ENCODE peak calls at places on chromosome 9, in eight cellular contexts. U, V, F, A, E, S, Z and M are unnamed samples. For H3K9me3, the result is how much of the 10 kb centered on the place peaks cover.

GRCh38 chr9:136377351-136378170 is 4.1 kb upstream of the CARD9 start:
- DNase-seq in E (no peak), S (no peak), A (no peak), U (no peak), F (no peak), V (no peak), Z (no peak), M (no peak)

GRCh38 chr9:70618784-70619183 is 204.3 kb upstream of the KLF9 start:
- DNase-seq in U (no peak), E (no peak), Z (no peak), S (no peak), A (no peak), V (peak), F (no peak), M (peak)

GRCh38 chr9:107819772-107820171 is 330.2 kb upstream of the KLF4 start:
- DNase-seq in S (no peak), Z (no peak), U (peak), E (no peak), A (peak), V (no peak), F (no peak), M (no peak)

GRCh38 chr9:22446950-22447606 is 454 bp downstream of the DMRTA1 start:
- DNase-seq in U (peak), E (no peak), F (peak), Z (no peak), A (peak), S (peak), V (peak), M (peak)

GRCh38 chr9:93093081-93093448 is 3.0 kb upstream of the CARD19 start:
- DNase-seq in F (no peak), Z (no peak), S (peak), E (no peak), U (no peak), V (no peak), A (no peak), M (no peak)

GRCh38 chr9:89139450-89139849 is 39.2 kb downstream of the SHC3 start:
- DNase-seq in A (peak), V (no peak), E (no peak), Z (no peak), U (no peak), S (no peak), F (no peak), M (no peak)

GRCh38 chr9:89722712-89723111 is 117.9 kb downstream of the GADD45G start:
- DNase-seq in U (no peak), A (no peak), V (no peak), Z (no peak), F (no peak), E (no peak), S (no peak), M (no peak)

GRCh38 chr9:127351182-127352166 is 45.5 kb upstream of the SLC2A8 start:
- DNase-seq in F (no peak), S (no peak), U (no peak), V (no peak), E (no peak), Z (no peak), A (no peak), M (no peak)

GRCh38 chr9:33101104-33101951 is 24.9 kb upstream of the SMU1 start:
- DNase-seq in E (no peak), U (no peak), A (no peak), Z (no peak), F (peak), S (no peak), V (no peak), M (no peak)

GRCh38 chr9:20442461-20443319 is 179.6 kb downstream of the MLLT3 start:
- DNase-seq in A (no peak), V (no peak), F (no peak), Z (no peak), S (no peak), E (no peak), U (no peak), M (no peak)

GRCh38 chr9:111400564-111400898 is 70.5 kb upstream of the OR2K2 start:
- DNase-seq in E (no peak), A (no peak), Z (no peak), U (no peak), F (peak), S (no peak), V (no peak), M (no peak)

GRCh38 chr9:138009016-138009415 is 131.4 kb downstream of the CACNA1B start:
- DNase-seq in Z (no peak), U (no peak), S (no peak), A (no peak), F (no peak), V (no peak), E (no peak), M (no peak)

GRCh38 chr9:35603506-35603985 is 1.5 kb upstream of the TESK1 start:
- DNase-seq in F (peak), S (peak), A (no peak), E (no peak), V (peak), U (peak), Z (peak), M (peak)

GRCh38 chr9:34328500-34328982 is 527 bp downstream of the KIF24 start:
- DNase-seq in V (no peak), E (no peak), S (no peak), U (no peak), A (no peak), Z (no peak), F (no peak), M (no peak)

GRCh38 chr9:106932178-106932577 is 69.2 kb downstream of the ZNF462 start:
- DNase-seq in F (no peak), S (no peak), Z (no peak), A (no peak), V (no peak), E (no peak), U (no peak), M (no peak)

GRCh38 chr9:138049085-138049778 is 171.7 kb downstream of the CACNA1B start:
- DNase-seq in U (no peak), S (peak), E (no peak), A (no peak), Z (no peak), V (no peak), F (no peak), M (no peak)

GRCh38 chr9:124047106-124047716 is 35.6 kb downstream of the LHX2 start:
- DNase-seq in U (no peak), V (no peak), A (no peak), F (no peak), Z (no peak), E (no peak), S (no peak), M (no peak)

GRCh38 chr9:124045076-124045829 is 33.7 kb downstream of the LHX2 start:
- DNase-seq in U (no peak), Z (no peak), A (no peak), F (peak), E (no peak), S (peak), V (peak), M (peak)

GRCh38 chr9:124046189-124046588 is 34.6 kb downstream of the LHX2 start:
- DNase-seq in F (no peak), A (no peak), E (no peak), Z (no peak), S (no peak), V (no peak), U (no peak), M (no peak)

GRCh38 chr9:124044448-124044847 is 32.9 kb downstream of the LHX2 start:
- DNase-seq in E (no peak), A (no peak), S (no peak), Z (no peak), F (no peak), U (no peak), V (no peak), M (no peak)

GRCh38 chr9:124045830-124046177 is 34.2 kb downstream of the LHX2 start:
- DNase-seq in E (no peak), U (no peak), S (no peak), A (no peak), Z (no peak), F (no peak), V (no peak), M (no peak)
- H3K4me3 ChIP-seq in E (no peak), U (no peak), S (no peak), A (peak), Z (peak), F (peak), V (peak), M (peak)

GRCh38 chr9:98770717-98771116 is 25.6 kb downstream of the ANKS6 start:
- DNase-seq in S (no peak), V (no peak), Z (no peak), U (no peak), F (no peak), E (no peak), A (no peak), M (no peak)
- H3K27ac ChIP-seq in S (no peak), V (no peak), Z (no peak), U (no peak), F (no peak), E (no peak), A (no peak), M (no peak)

GRCh38 chr9:114960276-114960675 is 29.9 kb upstream of the TNFSF8 start:
- DNase-seq in E (no peak), F (no peak), S (no peak), Z (no peak), U (no peak), V (no peak), A (no peak), M (no peak)
- H3K9me3 ChIP-seq in E (under half), F (under half), S (under half), Z (under half), U (under half), V (under half), A (under half), M (under half)

GRCh38 chr9:122084276-122084675 is 8.8 kb downstream of the TTLL11 start:
- DNase-seq in F (no peak), V (no peak), Z (no peak), A (no peak), E (no peak), U (no peak), S (no peak), M (no peak)
- H3K4me3 ChIP-seq in F (peak), V (no peak), Z (no peak), A (no peak), E (no peak), U (no peak), S (peak), M (no peak)

GRCh38 chr9:134293576-134294227 is 32.6 kb upstream of the RXRA start:
- DNase-seq in A (no peak), E (no peak), S (peak), Z (no peak), U (no peak), V (peak), F (peak), M (peak)
- H3K27ac ChIP-seq in A (no peak), E (no peak), S (no peak), Z (no peak), U (no peak), V (no peak), F (no peak), M (peak)

GRCh38 chr9:96813607-96814006 is 35.7 kb upstream of the ZNF510 start:
- DNase-seq in E (no peak), V (no peak), A (no peak), F (no peak), U (no peak), Z (no peak), S (no peak), M (no peak)
- H3K9me3 ChIP-seq in E (under half), V (under half), A (under half), F (under half), U (under half), Z (half or more), S (under half), M (half or more)

GRCh38 chr9:128921881-128922763 is 1.3 kb downstream of the PHYHD1 start:
- DNase-seq in U (peak), E (peak), F (peak), Z (no peak), V (peak), S (peak), A (peak), M (peak)
- H3K4me3 ChIP-seq in U (peak), E (peak), F (peak), Z (peak), V (peak), S (peak), A (peak), M (peak)

DNA sequence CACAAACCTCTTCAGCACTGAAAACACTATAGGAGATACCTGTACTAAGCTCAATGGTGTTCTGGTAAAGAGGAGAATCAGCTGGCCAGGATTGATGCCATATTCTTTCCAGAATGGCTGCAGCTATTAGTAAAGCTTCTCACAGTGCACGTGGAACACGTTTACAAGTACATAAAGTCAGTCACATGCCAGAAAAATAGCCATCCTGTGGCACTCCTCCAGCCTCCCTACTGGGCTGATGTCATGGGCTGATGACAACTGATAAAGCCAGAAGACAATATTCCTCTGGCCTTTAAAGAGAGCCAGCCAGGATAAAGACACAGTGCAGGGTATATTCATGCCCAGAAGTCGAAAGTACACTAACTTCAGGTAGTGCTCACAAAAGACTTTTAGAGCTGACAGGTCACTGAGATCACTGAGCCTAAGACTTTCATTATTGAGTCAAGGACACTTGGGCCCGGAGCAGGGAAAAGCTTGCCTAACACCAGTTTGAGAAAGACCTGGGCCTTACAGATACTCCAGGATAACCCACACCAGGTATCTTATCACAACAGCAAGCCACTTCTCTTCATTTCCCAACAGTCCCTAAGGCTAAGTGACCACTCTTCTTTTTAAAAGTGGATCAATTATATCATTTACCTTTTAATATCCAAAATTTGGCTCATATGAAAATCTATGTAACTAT is 29.4 kb downstream of the ABITRAM start:
- DNase-seq in U (no peak), Z (no peak), S (no peak), E (no peak), A (peak), V (no peak), F (peak), M (peak)
- H3K27ac ChIP-seq in U (no peak), Z (no peak), S (no peak), E (no peak), A (peak), V (peak), F (no peak), M (peak)